ENCODE peak calls at places on chromosomes 1 and 21, in seven cellular contexts. V is pancreas; N is germinal center; A is head of caudate nucleus; E is nephron progenitor cell; B is stimulated activated CD4-positive, alpha-beta T cell treated with anti-CD3 and anti-CD28 coated beads, Interleukin-2, amount 100 ng/mL, for 24 hours; I is HFFc6. C is an unnamed sample.

GRCh38 chr21:35428489-35428888 is 379.4 kb upstream of the RUNX1 start:
- DNase-seq in V (no peak), N (no peak), A (no peak), E (peak), B (peak), I (no peak), C (no peak)

GRCh38 chr21:27519357-27519756 is 552.5 kb upstream of the ADAMTS5 start:
- DNase-seq in V (no peak), N (no peak), A (no peak), E (no peak), B (no peak), I (peak), C (no peak)

GRCh38 chr1:203324103-203325003 is 19.0 kb downstream of the BTG2 start:
- DNase-seq in V (no peak), N (no peak), A (peak), E (no peak), B (no peak), I (no peak), C (no peak)

GRCh38 chr1:183461350-183461749 is 10.9 kb upstream of the SMG7 start:
- DNase-seq in V (no peak), N (no peak), A (no peak), E (no peak), B (no peak), I (no peak), C (no peak)

GRCh38 chr1:61412601-61413000 is 312.3 kb downstream of the TM2D1 start:
- DNase-seq in V (no peak), N (no peak), A (no peak), E (no peak), B (no peak), I (no peak), C (no peak)

GRCh38 chr1:112704908-112705627 is 1.9 kb downstream of the RHOC start:
- DNase-seq in V (peak), N (peak), A (no peak), E (peak), B (peak), I (peak), C (peak)

GRCh38 chr1:109825774-109826173 is 62.1 kb upstream of the EPS8L3 start:
- DNase-seq in V (no peak), N (no peak), A (no peak), E (no peak), B (no peak), I (no peak), C (peak)

GRCh38 chr1:212667223-212668139 is 32.2 kb downstream of the BATF3 start:
- DNase-seq in V (no peak), N (peak), A (no peak), E (no peak), B (no peak), I (peak), C (peak)

GRCh38 chr1:110634455-110635281 is 28.5 kb upstream of the KCNA2 start:
- DNase-seq in V (peak), N (peak), A (peak), E (no peak), B (peak), I (peak), C (peak)

C was measured in GM20000.